ENCODE peak calls at places on chromosomes 5 and 9, in seven cellular contexts. V, N, J, T, P, A and M are unnamed samples.

GRCh38 chr9:6538666-6539071 is 106.9 kb downstream of the GLDC start:
- DNase-seq in J (peak; percentile 57), P (no peak), N (peak; percentile 41), A (no peak), V (no peak), T (no peak), M (no peak)

GRCh38 chr5:64165500-64166200 is at the start of gene RNF180:
- DNase-seq in A (peak; percentile 59), T (peak; percentile 15), V (peak; percentile 88), N (no peak), J (no peak), P (peak; percentile 10), M (peak; percentile 72)

GRCh38 chr5:163564321-163564924 is 59.0 kb downstream of the MAT2B start:
- DNase-seq in A (peak; percentile 62), V (no peak), P (peak; percentile 28), T (peak; percentile 64), N (no peak), J (peak; percentile 69), M (no peak)

GRCh38 chr9:90825586-90825985 is 24.0 kb downstream of the SYK start:
- DNase-seq in J (no peak), P (no peak), T (no peak), N (no peak), A (no peak), V (no peak), M (no peak)

GRCh38 chr5:159175547-159175946 is 33.8 kb downstream of the RNF145 start:
- DNase-seq in T (no peak), N (no peak), A (no peak), V (no peak), P (no peak), J (peak; percentile 55), M (no peak)

GRCh38 chr5:180665682-180666404 is 16.4 kb upstream of the FLT4 start:
- DNase-seq in T (no peak), N (no peak), J (no peak), A (no peak), V (peak; percentile 39), P (no peak), M (no peak)

GRCh38 chr5:43113546-43113945 is 7.2 kb upstream of the ZNF131 start:
- DNase-seq in V (no peak), N (no peak), T (no peak), P (no peak), A (no peak), J (no peak), M (no peak)

GRCh38 chr9:107248714-107249113 is 34.4 kb upstream of the RAD23B start:
- DNase-seq in P (no peak), T (no peak), J (no peak), N (no peak), V (no peak), A (no peak), M (no peak)

GRCh38 chr9:110443146-110443877 is 105.6 kb upstream of the TXNDC8 start:
- DNase-seq in P (no peak), N (no peak), J (peak; percentile 84), V (no peak), T (no peak), A (no peak), M (no peak)

GRCh38 chr5:59483971-59484472 is 409.5 kb downstream of the PDE4D start:
- DNase-seq in J (peak; percentile 11), N (no peak), T (no peak), V (no peak), A (no peak), P (no peak), M (no peak)

GRCh38 chr5:59506285-59506877 is 387.1 kb downstream of the PDE4D start:
- DNase-seq in N (no peak), T (no peak), V (no peak), P (no peak), A (no peak), J (peak; percentile 28), M (no peak)

GRCh38 chr5:136207631-136208030 is 14.7 kb upstream of the SMIM32 start:
- DNase-seq in V (peak; percentile 60), P (no peak), N (no peak), T (no peak), A (no peak), J (no peak), M (no peak)

GRCh38 chr5:115439042-115439441 is 105.5 kb downstream of the FEM1C start:
- DNase-seq in T (no peak), A (no peak), N (no peak), J (no peak), V (no peak), P (no peak), M (no peak)

GRCh38 chr5:148687427-148687826 is 33.1 kb upstream of the HTR4 start:
- DNase-seq in T (no peak), N (no peak), V (no peak), P (no peak), J (peak; percentile 13), A (no peak), M (no peak)

GRCh38 chr9:122336836-122337560 is 33.8 kb upstream of the PTGS1 start:
- DNase-seq in P (no peak), N (no peak), A (no peak), J (no peak), T (peak; percentile 30), V (peak; percentile 23), M (no peak)

GRCh38 chr9:120925535-120926396 is 830 bp downstream of the TRAF1 start:
- DNase-seq in N (peak; percentile 100), P (peak; percentile 69), T (peak; percentile 39), V (no peak), J (peak; percentile 99), A (no peak), M (no peak)

GRCh38 chr9:120926397-120926928 is at the start of gene TRAF1:
- DNase-seq in N (no peak), P (no peak), T (peak; percentile 61), J (peak; percentile 45), V (no peak), A (no peak), M (no peak)

GRCh38 chr9:120922404-120923173 is 4.0 kb downstream of the TRAF1 start:
- DNase-seq in P (no peak), T (no peak), J (no peak), V (no peak), N (no peak), A (no peak), M (no peak)

GRCh38 chr9:120923620-120924328 is 2.8 kb downstream of the TRAF1 start:
- DNase-seq in V (no peak), T (no peak), P (no peak), A (no peak), N (no peak), J (no peak), M (no peak)

GRCh38 chr9:120924698-120925534 is 1.7 kb downstream of the TRAF1 start:
- DNase-seq in A (no peak), P (no peak), J (peak; percentile 35), V (no peak), N (no peak), T (no peak), M (no peak)
- TF ChIP-seq POLR2A in A (no peak), P (no peak), J (no peak), V (no peak), N (no peak), T (no peak), M (no peak)

GRCh38 chr9:127905788-127906191 is 6.4 kb upstream of the ST6GALNAC6 start:
- DNase-seq in T (peak; percentile 73), P (no peak), N (no peak), V (peak; percentile 87), J (no peak), A (no peak), M (no peak)

GRCh38 chr9:127907867-127908659 is 8.7 kb upstream of the ST6GALNAC6 start:
- DNase-seq in A (no peak), P (no peak), T (no peak), N (no peak), J (no peak), V (no peak), M (no peak)

GRCh38 chr9:127904518-127904887 is 5.1 kb upstream of the ST6GALNAC6 start:
- DNase-seq in P (no peak), J (no peak), A (no peak), V (no peak), T (no peak), N (no peak), M (peak; percentile 66)

GRCh38 chr9:127903557-127904475 is 4.4 kb upstream of the ST6GALNAC6 start:
- DNase-seq in T (peak; percentile 96), P (no peak), A (peak; percentile 68), J (no peak), N (no peak), V (peak; percentile 95), M (peak; percentile 86)

GRCh38 chr9:127904888-127905728 is 5.7 kb upstream of the ST6GALNAC6 start:
- DNase-seq in V (no peak), A (no peak), T (peak; percentile 67), N (no peak), P (no peak), J (no peak), M (no peak)
- TF ChIP-seq POLR2A in V (no peak), A (no peak), T (no peak), N (no peak), P (no peak), J (no peak), M (no peak)

GRCh38 chr9:113376634-113377531 is at the start of gene HDHD3:
- DNase-seq in V (peak; percentile 96), T (peak; percentile 80), J (peak; percentile 58), A (peak; percentile 91), N (peak; percentile 86), P (peak; percentile 92), M (peak; percentile 89)
- TF ChIP-seq POLR2A in V (no peak), T (peak; percentile 94), J (no peak), A (peak; percentile 86), N (peak; percentile 47), P (peak; percentile 82), M (peak; percentile 83)

GRCh38 chr9:75890541-75891276 is at the start of gene PCSK5:
- DNase-seq in T (peak; percentile 63), V (peak; percentile 97), A (peak; percentile 75), P (peak; percentile 77), J (peak; percentile 89), N (peak; percentile 88), M (peak; percentile 93)
- TF ChIP-seq POLR2A in T (peak; percentile 97), V (peak; percentile 39), A (peak; percentile 58), P (peak; percentile 92), J (peak; percentile 78), N (peak; percentile 84), M (no peak)

DNA sequence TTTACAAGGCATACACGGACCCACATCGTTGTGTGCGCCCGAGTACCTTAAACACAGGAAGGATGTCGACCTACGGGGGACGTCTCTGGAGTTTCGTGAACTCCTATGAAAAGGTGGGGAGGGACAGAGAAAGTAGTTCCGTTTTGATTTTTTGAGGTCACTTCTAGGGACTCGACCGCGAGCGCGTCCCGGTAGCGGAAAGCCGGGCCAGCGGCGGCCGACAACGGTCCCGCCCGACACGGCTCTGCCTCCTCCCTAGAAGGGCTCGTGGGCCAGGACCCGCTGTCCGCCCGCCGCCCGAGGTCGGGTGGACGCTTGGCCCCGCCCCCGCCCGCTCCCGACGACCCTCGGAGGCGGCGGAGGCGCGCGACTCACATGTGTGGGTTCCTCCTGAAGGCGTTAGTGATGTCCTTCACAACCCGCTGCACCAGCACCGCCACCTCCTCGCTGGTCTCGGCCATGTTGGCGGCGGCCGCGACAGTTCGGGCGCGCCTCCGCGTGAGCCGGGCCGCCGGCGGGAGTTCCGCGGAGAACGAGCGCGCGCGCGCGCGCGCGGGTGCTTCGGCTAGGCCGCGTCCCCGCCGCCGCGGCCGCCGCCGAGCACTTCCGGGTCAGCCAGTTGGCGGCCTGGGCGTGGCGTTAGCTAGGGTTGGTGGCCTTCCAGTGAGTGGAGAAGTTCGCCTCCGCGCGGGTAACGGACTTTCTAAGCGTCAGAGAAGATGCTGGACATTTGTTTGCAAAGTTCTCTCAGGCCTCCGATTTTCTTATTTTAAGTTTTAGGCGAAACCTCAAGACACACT is at the start of gene PTAR1:
- DNase-seq in V (peak; percentile 98), N (peak; percentile 90), A (peak; percentile 92), T (peak; percentile 88), J (peak; percentile 86), P (peak; percentile 54), M (peak; percentile 94)
- TF ChIP-seq POLR2A in V (no peak), N (peak; percentile 95), A (no peak), T (peak; percentile 49), J (peak; percentile 80), P (peak; percentile 86), M (no peak)